ENCODE peak calls at places on chromosomes 1 and 21, in six cellular contexts. One of them, this sample, is unnamed.

GRCh38 chr1:232980336-232980978 is 30.0 kb downstream of the NTPCR start:
- DNase-seq in H1: no peak
- DNase-seq in mesenchymal stem cell: peak; percentile 33
- DNase-seq in neuronal stem cell: no peak
- DNase-seq in IMR-90: peak; percentile 23
- DNase-seq in trophoblast cell: peak; percentile 10
- DNase-seq in this sample: peak; percentile 42

GRCh38 chr1:223702735-223703667 is 9.3 kb upstream of the CAPN2 start:
- DNase-seq in neuronal stem cell: no peak
- DNase-seq in mesenchymal stem cell: peak; percentile 91
- DNase-seq in IMR-90: peak; percentile 80
- DNase-seq in trophoblast cell: no peak
- DNase-seq in H1: no peak
- DNase-seq in this sample: no peak

GRCh38 chr1:43549921-43550597 is 19.4 kb downstream of the PTPRF start:
- DNase-seq in mesenchymal stem cell: no peak
- DNase-seq in trophoblast cell: peak; percentile 93
- DNase-seq in neuronal stem cell: peak; percentile 56
- DNase-seq in IMR-90: no peak
- DNase-seq in H1: peak; percentile 88
- DNase-seq in this sample: peak; percentile 97

GRCh38 chr1:33094971-33095604 is 14.1 kb downstream of the AZIN2 start:
- DNase-seq in neuronal stem cell: peak; percentile 73
- DNase-seq in IMR-90: peak; percentile 71
- DNase-seq in mesenchymal stem cell: peak; percentile 74
- DNase-seq in trophoblast cell: peak; percentile 92
- DNase-seq in H1: peak; percentile 93
- DNase-seq in this sample: peak; percentile 70

GRCh38 chr1:23524716-23525401 is 6.2 kb downstream of the E2F2 start:
- DNase-seq in neuronal stem cell: no peak
- DNase-seq in H1: no peak
- DNase-seq in IMR-90: no peak
- DNase-seq in trophoblast cell: no peak
- DNase-seq in mesenchymal stem cell: no peak
- DNase-seq in this sample: no peak

GRCh38 chr1:226983998-226984364 is 43.9 kb downstream of the COQ8A start:
- DNase-seq in H1: no peak
- DNase-seq in mesenchymal stem cell: no peak
- DNase-seq in IMR-90: no peak
- DNase-seq in neuronal stem cell: no peak
- DNase-seq in trophoblast cell: no peak
- DNase-seq in this sample: no peak

GRCh38 chr1:109280768-109281356 is 2.1 kb downstream of the PSRC1 start:
- DNase-seq in neuronal stem cell: no peak
- DNase-seq in IMR-90: no peak
- DNase-seq in H1: no peak
- DNase-seq in trophoblast cell: no peak
- DNase-seq in mesenchymal stem cell: no peak
- DNase-seq in this sample: no peak

GRCh38 chr1:14222086-14222485 is 376.4 kb upstream of the KAZN start:
- DNase-seq in mesenchymal stem cell: no peak
- DNase-seq in trophoblast cell: no peak
- DNase-seq in IMR-90: no peak
- DNase-seq in H1: no peak
- DNase-seq in neuronal stem cell: no peak
- DNase-seq in this sample: no peak

GRCh38 chr1:204396015-204396583 is 15.5 kb downstream of the PPP1R15B start:
- DNase-seq in H1: peak; percentile 33
- DNase-seq in IMR-90: no peak
- DNase-seq in neuronal stem cell: no peak
- DNase-seq in mesenchymal stem cell: no peak
- DNase-seq in trophoblast cell: no peak
- DNase-seq in this sample: no peak

GRCh38 chr1:161038523-161039153 is at the start of gene TSTD1:
- DNase-seq in mesenchymal stem cell: no peak
- DNase-seq in IMR-90: no peak
- DNase-seq in H1: peak; percentile 88
- DNase-seq in neuronal stem cell: peak; percentile 46
- DNase-seq in trophoblast cell: peak; percentile 79
- DNase-seq in this sample: peak; percentile 86

GRCh38 chr1:235290740-235291502 is 37.1 kb downstream of the ARID4B start:
- DNase-seq in neuronal stem cell: no peak
- DNase-seq in H1: no peak
- DNase-seq in mesenchymal stem cell: no peak
- DNase-seq in IMR-90: no peak
- DNase-seq in trophoblast cell: no peak
- DNase-seq in this sample: no peak

GRCh38 chr1:193111641-193112090 is 6.5 kb upstream of the GLRX2 start:
- DNase-seq in IMR-90: peak; percentile 87
- DNase-seq in H1: no peak
- DNase-seq in neuronal stem cell: no peak
- DNase-seq in trophoblast cell: peak; percentile 78
- DNase-seq in mesenchymal stem cell: peak; percentile 88
- DNase-seq in this sample: peak; percentile 80

GRCh38 chr21:43645414-43645891 is 13.8 kb downstream of the HSF2BP start:
- DNase-seq in mesenchymal stem cell: peak; percentile 92
- DNase-seq in IMR-90: peak; percentile 82
- DNase-seq in H1: no peak
- DNase-seq in trophoblast cell: peak; percentile 90
- DNase-seq in neuronal stem cell: peak; percentile 38
- DNase-seq in this sample: peak; percentile 84

GRCh38 chr1:149884433-149885363 is 14.7 kb upstream of the BOLA1 start:
- DNase-seq in neuronal stem cell: no peak
- DNase-seq in mesenchymal stem cell: peak; percentile 56
- DNase-seq in H1: no peak
- DNase-seq in IMR-90: peak; percentile 30
- DNase-seq in trophoblast cell: no peak
- DNase-seq in this sample: peak; percentile 74

GRCh38 chr1:168834225-168834872 is 105.3 kb upstream of the DPT start:
- DNase-seq in H1: no peak
- DNase-seq in trophoblast cell: no peak
- DNase-seq in neuronal stem cell: no peak
- DNase-seq in mesenchymal stem cell: no peak
- DNase-seq in IMR-90: no peak
- DNase-seq in this sample: no peak

GRCh38 chr1:109625176-109625575 is 5.5 kb downstream of the AMPD2 start:
- DNase-seq in mesenchymal stem cell: no peak
- DNase-seq in H1: no peak
- DNase-seq in trophoblast cell: no peak
- DNase-seq in neuronal stem cell: no peak
- DNase-seq in IMR-90: no peak
- DNase-seq in this sample: no peak

GRCh38 chr1:51473716-51474115 is 45.4 kb downstream of the EPS15 start:
- DNase-seq in neuronal stem cell: no peak
- DNase-seq in IMR-90: no peak
- DNase-seq in mesenchymal stem cell: no peak
- DNase-seq in trophoblast cell: no peak
- DNase-seq in H1: no peak
- DNase-seq in this sample: no peak

GRCh38 chr1:85579619-85580018 is 942 bp upstream of the CCN1 start:
- DNase-seq in neuronal stem cell: peak; percentile 47
- DNase-seq in mesenchymal stem cell: peak; percentile 58
- DNase-seq in H1: peak; percentile 60
- DNase-seq in IMR-90: peak; percentile 79
- DNase-seq in trophoblast cell: no peak
- DNase-seq in this sample: peak; percentile 73

GRCh38 chr1:191151321-191151807 is 673.7 kb upstream of the BRINP3 start:
- DNase-seq in H1: no peak
- DNase-seq in IMR-90: no peak
- DNase-seq in trophoblast cell: no peak
- DNase-seq in neuronal stem cell: no peak
- DNase-seq in mesenchymal stem cell: no peak
- DNase-seq in this sample: no peak

GRCh38 chr21:37257526-37257966 is 9.6 kb downstream of the VPS26C start:
- DNase-seq in neuronal stem cell: no peak
- DNase-seq in IMR-90: peak; percentile 24
- DNase-seq in mesenchymal stem cell: peak; percentile 66
- DNase-seq in H1: no peak
- DNase-seq in trophoblast cell: peak; percentile 8
- DNase-seq in this sample: no peak

GRCh38 chr21:37257967-37258877 is 8.9 kb downstream of the VPS26C start:
- DNase-seq in mesenchymal stem cell: peak; percentile 78
- DNase-seq in neuronal stem cell: peak; percentile 64
- DNase-seq in IMR-90: peak; percentile 36
- DNase-seq in trophoblast cell: no peak
- DNase-seq in H1: peak; percentile 80
- DNase-seq in this sample: peak; percentile 85

GRCh38 chr21:37264808-37265207 is 2.3 kb downstream of the VPS26C start:
- DNase-seq in H1: no peak
- DNase-seq in IMR-90: no peak
- DNase-seq in neuronal stem cell: no peak
- DNase-seq in mesenchymal stem cell: no peak
- DNase-seq in trophoblast cell: peak; percentile 70
- DNase-seq in this sample: no peak

GRCh38 chr21:37263827-37264226 is 3.3 kb downstream of the VPS26C start:
- DNase-seq in trophoblast cell: peak; percentile 4
- DNase-seq in neuronal stem cell: no peak
- DNase-seq in mesenchymal stem cell: peak; percentile 36
- DNase-seq in H1: peak; percentile 11
- DNase-seq in IMR-90: peak; percentile 15
- DNase-seq in this sample: no peak

DNA sequence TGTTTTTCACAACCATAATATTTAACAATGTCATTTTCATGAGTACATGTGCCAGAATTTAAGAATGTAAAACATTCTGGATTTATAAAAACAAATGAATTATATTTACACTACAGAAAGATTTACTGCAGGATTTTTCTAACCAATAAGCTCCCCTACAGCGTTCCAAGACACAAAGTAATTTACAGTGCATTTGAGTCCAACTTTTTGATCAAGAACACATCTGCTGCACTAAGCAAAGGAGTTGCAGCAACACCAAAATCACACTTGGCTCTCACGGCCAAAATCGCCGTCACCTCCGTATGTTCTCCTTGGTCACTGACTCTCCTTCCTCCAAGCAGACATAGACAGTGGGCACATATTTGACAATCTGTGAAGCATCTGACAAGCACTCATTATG is 7.7 kb downstream of the VPS26C start:
- DNase-seq in trophoblast cell: no peak
- DNase-seq in neuronal stem cell: no peak
- DNase-seq in mesenchymal stem cell: no peak
- DNase-seq in H1: peak; percentile 37
- DNase-seq in IMR-90: peak; percentile 8
- DNase-seq in this sample: no peak
- H2BK5ac ChIP-seq in trophoblast cell: no peak overlapping the region
- H2BK5ac ChIP-seq in neuronal stem cell: no peak overlapping the region
- H2BK5ac ChIP-seq in mesenchymal stem cell: no peak overlapping the region
- H2BK5ac ChIP-seq in H1: no peak overlapping the region
- H2BK5ac ChIP-seq in IMR-90: peak overlapping the region; percentile 43
- H2BK5ac ChIP-seq in this sample: no peak overlapping the region

DNA sequence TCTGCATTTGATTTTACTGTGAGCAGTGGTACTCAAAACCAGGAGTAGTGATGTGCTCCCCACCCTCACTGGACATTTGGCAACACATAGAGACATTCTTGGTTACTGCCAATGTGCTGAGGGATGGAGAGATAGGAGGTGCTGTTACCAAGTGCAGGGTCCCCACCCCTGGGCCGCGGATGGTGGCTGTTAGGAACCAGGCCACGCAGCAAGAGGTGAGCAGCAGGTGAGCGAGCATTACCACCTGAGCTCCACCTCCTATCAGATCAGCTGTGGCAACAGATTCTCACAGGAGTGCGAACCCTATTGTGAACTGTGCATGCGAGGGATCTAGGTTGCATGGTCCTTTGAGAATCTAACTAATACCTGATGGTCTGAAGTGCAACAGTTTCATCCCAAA is 95.7 kb downstream of the AKT3 start:
- DNase-seq in neuronal stem cell: no peak
- DNase-seq in mesenchymal stem cell: no peak
- DNase-seq in IMR-90: no peak
- DNase-seq in trophoblast cell: no peak
- DNase-seq in H1: no peak
- DNase-seq in this sample: no peak
- H3K18ac ChIP-seq in neuronal stem cell: no peak overlapping the region
- H3K18ac ChIP-seq in mesenchymal stem cell: no peak overlapping the region
- H3K18ac ChIP-seq in IMR-90: no peak overlapping the region
- H3K18ac ChIP-seq in trophoblast cell: no peak overlapping the region
- H3K18ac ChIP-seq in H1: no peak overlapping the region
- H3K18ac ChIP-seq in this sample: no peak overlapping the region

DNA sequence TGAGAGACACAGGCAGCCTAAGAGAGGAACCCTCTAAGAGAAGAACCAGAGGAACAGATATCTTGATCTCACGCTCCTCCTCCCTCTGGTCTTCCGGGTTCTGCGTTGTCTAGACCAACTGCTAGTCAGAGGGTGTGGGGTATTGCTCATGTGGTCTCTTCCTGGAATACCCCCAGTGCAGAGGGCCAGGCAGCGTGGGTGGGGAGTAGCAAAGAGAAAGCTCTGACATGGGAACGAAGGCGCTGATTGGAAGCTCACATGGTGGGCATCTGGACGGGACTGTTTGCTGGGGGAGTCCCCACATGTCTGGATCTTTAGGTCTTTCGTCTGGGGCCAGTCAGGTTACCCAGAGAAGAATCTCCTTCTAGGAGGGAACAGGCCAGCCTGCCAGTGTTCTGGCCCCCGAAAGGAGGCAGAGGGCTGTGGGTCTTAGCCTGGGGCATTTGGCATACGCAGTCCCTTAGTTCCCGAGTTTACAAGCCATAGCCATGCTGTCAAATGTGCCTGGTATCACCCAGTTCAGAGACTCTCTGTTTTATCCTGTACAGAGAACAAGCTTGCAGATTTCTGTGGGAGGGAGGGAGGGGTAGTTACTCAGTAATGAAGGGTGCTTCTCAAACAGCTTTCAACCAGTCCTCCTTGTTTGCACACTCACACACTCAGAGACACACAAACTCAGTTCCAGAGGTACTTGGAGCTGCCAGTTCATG is 18.3 kb upstream of the IL6R start:
- DNase-seq in trophoblast cell: no peak
- DNase-seq in H1: no peak
- DNase-seq in mesenchymal stem cell: no peak
- DNase-seq in neuronal stem cell: no peak
- DNase-seq in IMR-90: no peak
- DNase-seq in this sample: no peak
- H3K4me3 ChIP-seq in trophoblast cell: no peak overlapping the region
- H3K4me3 ChIP-seq in H1: no peak overlapping the region
- H3K4me3 ChIP-seq in mesenchymal stem cell: no peak overlapping the region
- H3K4me3 ChIP-seq in neuronal stem cell: no peak overlapping the region
- H3K4me3 ChIP-seq in IMR-90: no peak overlapping the region
- H3K4me3 ChIP-seq in this sample: no peak overlapping the region

GRCh38 chr1:62436466-62437272 is at the start of gene USP1:
- DNase-seq in neuronal stem cell: peak; percentile 99
- DNase-seq in IMR-90: peak; percentile 100
- DNase-seq in mesenchymal stem cell: peak; percentile 100
- DNase-seq in trophoblast cell: peak; percentile 99
- DNase-seq in H1: peak; percentile 91
- DNase-seq in this sample: peak; percentile 100

GRCh38 chr1:62434612-62434994 is 2.2 kb upstream of the USP1 start:
- DNase-seq in neuronal stem cell: no peak
- DNase-seq in H1: no peak
- DNase-seq in mesenchymal stem cell: no peak
- DNase-seq in trophoblast cell: no peak
- DNase-seq in IMR-90: no peak
- DNase-seq in this sample: no peak

GRCh38 chr1:62436039-62436465 is 797 bp upstream of the USP1 start:
- DNase-seq in H1: peak; percentile 93
- DNase-seq in neuronal stem cell: no peak
- DNase-seq in IMR-90: no peak
- DNase-seq in mesenchymal stem cell: no peak
- DNase-seq in trophoblast cell: peak; percentile 100
- DNase-seq in this sample: no peak

GRCh38 chr1:62433861-62434611 is 2.8 kb upstream of the USP1 start:
- DNase-seq in neuronal stem cell: no peak
- DNase-seq in IMR-90: no peak
- DNase-seq in trophoblast cell: no peak
- DNase-seq in mesenchymal stem cell: no peak
- DNase-seq in H1: no peak
- DNase-seq in this sample: no peak

GRCh38 chr1:62435231-62436038 is 1.4 kb upstream of the USP1 start:
- DNase-seq in H1: no peak
- DNase-seq in IMR-90: no peak
- DNase-seq in trophoblast cell: peak; percentile 74
- DNase-seq in mesenchymal stem cell: no peak
- DNase-seq in neuronal stem cell: no peak
- DNase-seq in this sample: no peak
- H2BK5ac ChIP-seq in H1: peak overlapping the region; percentile 100
- H2BK5ac ChIP-seq in IMR-90: peak overlapping the region; percentile 86
- H2BK5ac ChIP-seq in trophoblast cell: peak overlapping the region; percentile 56
- H2BK5ac ChIP-seq in mesenchymal stem cell: peak overlapping the region; percentile 87
- H2BK5ac ChIP-seq in neuronal stem cell: peak overlapping the region; percentile 35
- H2BK5ac ChIP-seq in this sample: peak overlapping the region; percentile 64